ENCODE peak calls at places on chromosomes 4 and X, in ten cellular contexts. E is central memory CD4-positive, alpha-beta T cell; Q is AG10803; M is tibial nerve; L is effector memory CD4-positive, alpha-beta T cell; C is CD4-positive, alpha-beta T cell; Y is stimulated activated CD4-positive, alpha-beta T cell treated with anti-CD3 and anti-CD28 coated beads, Interleukin-4, amount 100 ng/mL, for 1 hour; J is hypothalamus; I is activated CD4-positive, alpha-beta T cell treated with anti-CD3 and anti-CD28 coated beads, Interleukin-2, amount 50 U/mL, for 24 hours; H is neural progenitor cell. P is an unnamed sample.

GRCh38 chrX:23737413-23737812 is 5.7 kb downstream of the ACOT9 start:
- DNase-seq in L (no peak), Y (no peak), Q (peak), M (no peak), E (no peak), I (no peak), J (no peak), C (no peak), H (no peak), P (no peak)

GRCh38 chr4:53703267-53703655 is 112.0 kb upstream of the LNX1 start:
- DNase-seq in Q (no peak), E (no peak), J (no peak), Y (no peak), L (no peak), I (no peak), M (no peak), C (no peak), H (no peak), P (no peak)

GRCh38 chrX:77447339-77448149 is at the start of gene FGF16:
- DNase-seq in Y (peak), C (no peak), J (no peak), H (peak), M (no peak), L (no peak), E (no peak), I (no peak), Q (no peak), P (no peak)

GRCh38 chr4:139654516-139654915 is 11.1 kb upstream of the MGST2 start:
- DNase-seq in E (no peak), C (no peak), J (no peak), H (no peak), Y (no peak), Q (no peak), L (no peak), I (no peak), M (no peak), P (no peak)

GRCh38 chr4:177051473-177052060 is 258.1 kb upstream of the NEIL3 start:
- DNase-seq in Y (no peak), J (no peak), E (no peak), Q (no peak), I (no peak), M (no peak), H (peak), C (no peak), L (no peak), P (peak)

GRCh38 chr4:173217727-173218126 is 49.1 kb downstream of the GALNT7 start:
- DNase-seq in I (no peak), C (no peak), Y (no peak), E (no peak), L (no peak), M (no peak), J (no peak), Q (no peak), H (no peak), P (no peak)

GRCh38 chrX:19514791-19515614 is at the start of gene MAP3K15:
- DNase-seq in I (no peak), Q (peak), E (no peak), J (no peak), H (peak), C (no peak), M (no peak), L (no peak), Y (peak), P (no peak)

GRCh38 chr4:182917182-182918043 is at the start of gene DCTD:
- DNase-seq in I (peak), M (peak), Y (peak), L (peak), Q (peak), H (peak), C (peak), E (peak), J (peak), P (peak)

GRCh38 chr4:43353552-43353951 is 461.0 kb downstream of the GRXCR1 start:
- DNase-seq in Q (no peak), L (no peak), I (no peak), E (no peak), J (no peak), C (no peak), H (no peak), M (no peak), Y (no peak), P (no peak)

GRCh38 chr4:123381996-123382395 is 14.6 kb upstream of the SPRY1 start:
- DNase-seq in E (no peak), M (no peak), Q (peak), C (no peak), H (no peak), L (no peak), J (no peak), I (no peak), Y (no peak), P (no peak)

GRCh38 chr4:18636001-18636680 is 614.6 kb upstream of the LCORL start:
- DNase-seq in Q (no peak), L (no peak), I (no peak), Y (no peak), J (no peak), E (no peak), M (no peak), C (no peak), H (no peak), P (no peak)

GRCh38 chrX:17500145-17500579 is 125.2 kb downstream of the NHS start:
- DNase-seq in J (no peak), E (no peak), H (no peak), L (no peak), I (no peak), Q (peak), M (no peak), Y (no peak), C (no peak), P (no peak)

GRCh38 chr4:184801781-184802180 is 24.0 kb downstream of the ACSL1 start:
- DNase-seq in E (no peak), J (no peak), C (no peak), Q (peak), M (no peak), L (no peak), I (no peak), H (no peak), Y (no peak), P (no peak)

GRCh38 chrX:17527135-17527701 is 152.2 kb downstream of the NHS start:
- DNase-seq in H (peak), I (no peak), C (no peak), Y (no peak), J (peak), E (no peak), M (peak), L (no peak), Q (no peak), P (no peak)

GRCh38 chrX:37454537-37455285 is 105.5 kb downstream of the PRRG1 start:
- DNase-seq in M (no peak), H (no peak), L (no peak), J (no peak), Q (peak), I (no peak), C (no peak), E (no peak), Y (no peak), P (no peak)

GRCh38 chrX:17082831-17083230 is 136.4 kb downstream of the REPS2 start:
- DNase-seq in L (no peak), M (no peak), Q (peak), C (no peak), I (no peak), J (no peak), Y (no peak), E (no peak), H (peak), P (no peak)

GRCh38 chr4:123193802-123194201 is 202.8 kb upstream of the SPRY1 start:
- DNase-seq in J (no peak), Q (no peak), E (no peak), Y (no peak), I (no peak), M (no peak), L (no peak), C (no peak), H (no peak), P (no peak)

GRCh38 chr4:140863187-140863586 is 107.0 kb upstream of the TBC1D9 start:
- DNase-seq in Q (no peak), E (no peak), J (no peak), C (no peak), H (no peak), M (no peak), Y (no peak), L (no peak), I (no peak), P (no peak)

GRCh38 chrX:98654565-98654964 is 1755.5 kb downstream of the PCDH19 start:
- DNase-seq in I (no peak), M (no peak), E (no peak), H (no peak), Y (no peak), L (no peak), C (no peak), J (no peak), Q (no peak), P (no peak)

GRCh38 chr4:37648084-37648817 is 37.9 kb downstream of the RELL1 start:
- DNase-seq in J (no peak), C (no peak), Q (peak), L (no peak), M (peak), I (no peak), H (no peak), E (no peak), Y (no peak), P (no peak)

GRCh38 chrX:138150709-138151108 is 560.8 kb downstream of the FGF13 start:
- DNase-seq in C (no peak), E (no peak), M (no peak), H (no peak), I (no peak), Y (no peak), J (no peak), L (no peak), Q (no peak), P (no peak)

GRCh38 chr4:162939086-162939485 is 227.6 kb downstream of the NAF1 start:
- DNase-seq in E (no peak), H (no peak), Q (no peak), L (no peak), C (no peak), I (no peak), J (no peak), M (no peak), Y (no peak), P (no peak)

P was measured in iPS DF 6.9.